ENCODE peak calls at places on chromosomes 4 and X, in seven cellular contexts. Q, J, V, G, W, M and Z are unnamed samples.

GRCh38 chr4:55347610-55348228 is 1.7 kb downstream of the SRD5A3 start:
- DNase-seq in Q (no peak), J (no peak), V (no peak), G (no peak), W (no peak), M (no peak), Z (no peak)

GRCh38 chr4:168871686-168872085 is 138.4 kb downstream of the CBR4 start:
- DNase-seq in Q (no peak), J (no peak), V (no peak), G (no peak), W (no peak), M (no peak), Z (no peak)

GRCh38 chr4:147754037-147754445 is 22.2 kb downstream of the ARHGAP10 start:
- DNase-seq in Q (peak), J (no peak), V (no peak), G (no peak), W (no peak), M (no peak), Z (no peak)

GRCh38 chr4:177001271-177002175 is 208.8 kb upstream of the VEGFC start:
- DNase-seq in Q (peak), J (no peak), V (no peak), G (no peak), W (no peak), M (no peak), Z (no peak)

GRCh38 chr4:88599298-88599697 is 7.0 kb downstream of the HERC3 start:
- DNase-seq in Q (peak), J (no peak), V (no peak), G (no peak), W (no peak), M (no peak), Z (no peak)

GRCh38 chr4:48778431-48779094 is 1.5 kb downstream of the FRYL start:
- DNase-seq in Q (peak), J (no peak), V (no peak), G (no peak), W (no peak), M (no peak), Z (no peak)

GRCh38 chr4:147707892-147708672 is 23.8 kb upstream of the ARHGAP10 start:
- DNase-seq in Q (peak), J (no peak), V (peak), G (no peak), W (peak), M (peak), Z (peak)

GRCh38 chr4:124183926-124184325 is 528.6 kb downstream of the ANKRD50 start:
- DNase-seq in Q (peak), J (no peak), V (no peak), G (no peak), W (no peak), M (no peak), Z (no peak)

GRCh38 chr4:162891788-162892707 is 274.6 kb downstream of the NAF1 start:
- DNase-seq in Q (peak), J (no peak), V (no peak), G (no peak), W (no peak), M (no peak), Z (no peak)

GRCh38 chr4:55617587-55618197 is 18.4 kb downstream of the NMU start:
- DNase-seq in Q (no peak), J (no peak), V (no peak), G (no peak), W (no peak), M (no peak), Z (no peak)

GRCh38 chrX:133576876-133577275 is 161.6 kb upstream of the GPC4 start:
- DNase-seq in Q (no peak), J (no peak), V (no peak), G (no peak), W (no peak), M (no peak), Z (no peak)

GRCh38 chr4:1547863-1548637 is 136.1 kb downstream of the FAM53A start:
- DNase-seq in Q (no peak), J (no peak), V (no peak), G (no peak), W (no peak), M (no peak), Z (no peak)

GRCh38 chr4:1155314-1155713 is 17.1 kb downstream of the SPON2 start:
- DNase-seq in Q (no peak), J (no peak), V (no peak), G (no peak), W (no peak), M (no peak), Z (no peak)

GRCh38 chrX:134171661-134172587 is 65.1 kb upstream of the CCDC160 start:
- DNase-seq in Q (peak), J (peak), V (no peak), G (peak), W (no peak), M (peak), Z (no peak)

GRCh38 chr4:169852481-169852880 is 94.7 kb upstream of the HPF1 start:
- DNase-seq in Q (no peak), J (no peak), V (no peak), G (no peak), W (no peak), M (no peak), Z (no peak)

GRCh38 chr4:139919513-139919912 is 234.5 kb downstream of the MAML3 start:
- DNase-seq in Q (peak), J (no peak), V (no peak), G (no peak), W (no peak), M (no peak), Z (no peak)

GRCh38 chrX:110318664-110318968 is 731 bp upstream of the AMMECR1 start:
- DNase-seq in Q (no peak), J (no peak), V (no peak), G (no peak), W (no peak), M (no peak), Z (no peak)

GRCh38 chr4:54954656-54955388 is 170.6 kb downstream of the KDR start:
- DNase-seq in Q (no peak), J (no peak), V (no peak), G (no peak), W (no peak), M (no peak), Z (no peak)

GRCh38 chrX:36908801-36909403 is 99.3 kb upstream of the FAM47C start:
- DNase-seq in Q (peak), J (no peak), V (peak), G (no peak), W (no peak), M (no peak), Z (no peak)

GRCh38 chr4:141046255-141046654 is 87.0 kb downstream of the RNF150 start:
- DNase-seq in Q (peak), J (no peak), V (no peak), G (no peak), W (no peak), M (no peak), Z (no peak)

GRCh38 chr4:159086606-159087005 is 16.3 kb upstream of the RAPGEF2 start:
- DNase-seq in Q (no peak), J (no peak), V (no peak), G (no peak), W (no peak), M (no peak), Z (no peak)

GRCh38 chrX:124086411-124086810 is 124.9 kb downstream of the STAG2 start:
- DNase-seq in Q (no peak), J (no peak), V (no peak), G (no peak), W (no peak), M (no peak), Z (no peak)

GRCh38 chr4:121252224-121252806 is 88.2 kb upstream of the TNIP3 start:
- DNase-seq in Q (peak), J (peak), V (peak), G (peak), W (peak), M (peak), Z (peak)

GRCh38 chrX:50723006-50723405 is 91.0 kb downstream of the SHROOM4 start:
- DNase-seq in Q (peak), J (no peak), V (no peak), G (no peak), W (no peak), M (no peak), Z (no peak)

GRCh38 chr4:98658287-98659105 is at the start of gene TSPAN5:
- DNase-seq in Q (peak), J (peak), V (peak), G (peak), W (peak), M (peak), Z (peak)

GRCh38 chr4:139833131-139833930 is 167.7 kb downstream of the MGST2 start:
- DNase-seq in Q (no peak), J (no peak), V (no peak), G (no peak), W (no peak), M (no peak), Z (no peak)

GRCh38 chr4:170420255-170420693 is 330.5 kb upstream of the AADAT start:
- DNase-seq in Q (peak), J (no peak), V (no peak), G (no peak), W (no peak), M (no peak), Z (no peak)

GRCh38 chr4:143046906-143047305 is 137.8 kb upstream of the USP38 start:
- DNase-seq in Q (no peak), J (no peak), V (no peak), G (no peak), W (no peak), M (no peak), Z (no peak)

GRCh38 chrX:41718481-41719245 is 5.3 kb upstream of the GPR82 start:
- DNase-seq in Q (peak), J (peak), V (no peak), G (no peak), W (no peak), M (peak), Z (no peak)

GRCh38 chrX:14027031-14027430 is 2.7 kb downstream of the GEMIN8 start:
- DNase-seq in Q (peak), J (no peak), V (no peak), G (no peak), W (no peak), M (no peak), Z (no peak)

GRCh38 chr4:165929662-165930061 is 56.6 kb downstream of the TLL1 start:
- DNase-seq in Q (no peak), J (no peak), V (no peak), G (no peak), W (no peak), M (no peak), Z (no peak)

GRCh38 chr4:187995322-187996207 is at the start of gene ZFP42:
- DNase-seq in Q (no peak), J (no peak), V (no peak), G (no peak), W (no peak), M (peak), Z (no peak)

GRCh38 chr4:15677507-15677988 is 4.1 kb upstream of the FAM200B start:
- DNase-seq in Q (peak), J (no peak), V (no peak), G (no peak), W (peak), M (no peak), Z (no peak)

GRCh38 chrX:101429934-101430333 is 21.9 kb downstream of the HNRNPH2 start:
- DNase-seq in Q (peak), J (no peak), V (no peak), G (no peak), W (no peak), M (no peak), Z (no peak)

GRCh38 chr4:121156822-121157769 is 7.0 kb downstream of the TNIP3 start:
- DNase-seq in Q (peak), J (peak), V (no peak), G (peak), W (peak), M (peak), Z (peak)

GRCh38 chrX:109797311-109797975 is 64.4 kb upstream of the ACSL4 start:
- DNase-seq in Q (no peak), J (no peak), V (no peak), G (peak), W (no peak), M (no peak), Z (no peak)

GRCh38 chr4:83329521-83330105 is 5.0 kb downstream of the HPSE start:
- DNase-seq in Q (peak), J (no peak), V (no peak), G (no peak), W (no peak), M (no peak), Z (no peak)

GRCh38 chrX:153744210-153745066 is 19.6 kb upstream of the PLXNB3 start:
- DNase-seq in Q (no peak), J (no peak), V (no peak), G (peak), W (no peak), M (peak), Z (no peak)
- TF ChIP-seq CTCF in Q (peak), J (peak), V (peak), G (no peak), W (no peak), M (peak), Z (no peak)

GRCh38 chr4:186144180-186144579 is 39.7 kb downstream of the FAM149A start:
- DNase-seq in Q (peak), J (no peak), V (no peak), G (peak), W (no peak), M (no peak), Z (no peak)
- TF ChIP-seq CTCF in Q (peak), J (peak), V (no peak), G (peak), W (no peak), M (peak), Z (no peak)

GRCh38 chrX:131854586-131854985 is 168.5 kb upstream of the STK26 start:
- DNase-seq in Q (peak), J (no peak), V (no peak), G (no peak), W (no peak), M (no peak), Z (no peak)
- TF ChIP-seq CTCF in Q (no peak), J (peak), V (peak), G (no peak), W (no peak), M (peak), Z (no peak)

GRCh38 chrX:58025979-58026378 is 115.7 kb upstream of the ZXDA start:
- DNase-seq in Q (peak), J (no peak), V (peak), G (no peak), W (no peak), M (peak), Z (no peak)
- TF ChIP-seq CTCF in Q (peak), J (peak), V (peak), G (peak), W (no peak), M (peak), Z (peak)

GRCh38 chr4:101089168-101089567 is 258.2 kb downstream of the PPP3CA start:
- DNase-seq in Q (no peak), J (no peak), V (no peak), G (no peak), W (no peak), M (no peak), Z (no peak)

GRCh38 chr4:101081166-101081565 is 266.2 kb downstream of the PPP3CA start:
- DNase-seq in Q (no peak), J (no peak), V (no peak), G (no peak), W (no peak), M (no peak), Z (no peak)

GRCh38 chr4:101081695-101082369 is 265.5 kb downstream of the PPP3CA start:
- DNase-seq in Q (no peak), J (no peak), V (no peak), G (peak), W (no peak), M (no peak), Z (no peak)

DNA sequence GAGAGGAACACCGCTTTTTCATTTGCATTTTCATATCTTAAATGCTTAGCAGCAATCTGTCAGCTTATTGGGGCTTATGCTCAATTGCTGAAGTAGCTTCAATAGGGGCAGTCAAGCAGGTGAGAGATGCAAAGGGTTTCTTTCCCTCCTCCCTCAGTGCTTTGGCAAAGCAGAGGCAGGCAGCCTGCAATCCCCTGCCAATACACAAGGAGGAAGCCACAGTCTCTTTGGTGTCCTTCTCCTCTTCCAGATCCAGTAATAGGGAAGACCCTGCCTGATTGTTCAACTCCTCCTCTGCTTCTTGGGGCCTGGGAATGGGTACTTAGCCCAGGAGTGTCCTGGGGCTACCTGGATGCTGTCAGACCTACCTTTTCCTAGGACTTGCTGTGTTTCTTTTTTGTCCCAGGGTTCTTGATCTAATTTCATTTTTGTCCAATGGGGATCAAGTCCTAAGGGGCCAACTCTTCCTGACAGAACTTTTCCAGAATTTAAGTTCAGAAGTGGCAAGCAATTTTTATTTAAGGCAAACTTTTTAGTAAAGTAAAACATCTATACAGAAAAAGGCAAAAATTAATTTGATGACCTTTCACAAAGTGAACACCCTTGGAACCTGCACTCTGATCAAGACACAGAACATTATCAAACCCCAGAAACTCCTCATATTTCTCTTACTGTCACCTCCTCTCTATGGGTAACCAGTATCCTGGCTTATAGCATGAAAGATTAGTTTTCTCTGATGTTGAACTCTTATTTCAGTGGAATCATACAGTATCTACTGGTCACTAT is 260.3 kb downstream of the PPP3CA start:
- DNase-seq in Q (no peak), J (no peak), V (no peak), G (no peak), W (no peak), M (peak), Z (no peak)
- TF ChIP-seq CTCF in Q (peak), J (peak), V (no peak), G (no peak), W (no peak), M (peak), Z (no peak)